ENCODE peak calls at places on chromosomes 7 and 10, in ten cellular contexts. B, S, T, I, L, Y, X, W, R and V are unnamed samples.

GRCh38 chr7:938546-939185 is 15.8 kb downstream of the ADAP1 start:
- DNase-seq in B (no peak), S (no peak), T (no peak), I (no peak), L (no peak), Y (no peak), X (no peak), W (no peak), R (no peak), V (no peak)

GRCh38 chr10:29140991-29141390 is 147.9 kb upstream of the LYZL1 start:
- DNase-seq in B (peak), S (no peak), T (no peak), I (no peak), L (peak), Y (peak), X (peak), W (no peak), R (peak), V (no peak)

GRCh38 chr7:110835209-110835608 is 255.7 kb upstream of the LRRN3 start:
- DNase-seq in B (no peak), S (no peak), T (no peak), I (no peak), L (no peak), Y (no peak), X (no peak), W (no peak), R (no peak), V (no peak)

GRCh38 chr7:132697032-132697431 is 120.8 kb upstream of the PLXNA4 start:
- DNase-seq in B (no peak), S (no peak), T (no peak), I (no peak), L (no peak), Y (no peak), X (no peak), W (no peak), R (no peak), V (no peak)

GRCh38 chr7:139629392-139630082 is 106.1 kb downstream of the CLEC2L start:
- DNase-seq in B (no peak), S (no peak), T (no peak), I (no peak), L (no peak), Y (no peak), X (no peak), W (no peak), R (no peak), V (no peak)

GRCh38 chr7:20998309-20998708 is 211.6 kb upstream of the SP8 start:
- DNase-seq in B (no peak), S (no peak), T (no peak), I (no peak), L (no peak), Y (no peak), X (no peak), W (no peak), R (no peak), V (no peak)

GRCh38 chr10:91247360-91248111 is 27.1 kb downstream of the PCGF5 start:
- DNase-seq in B (peak), S (no peak), T (no peak), I (no peak), L (no peak), Y (no peak), X (peak), W (no peak), R (no peak), V (peak)

GRCh38 chr10:103197177-103197576 is 4.1 kb upstream of the NT5C2 start:
- DNase-seq in B (peak), S (peak), T (peak), I (no peak), L (peak), Y (no peak), X (peak), W (peak), R (no peak), V (peak)

GRCh38 chr10:23351914-23352313 is 7.3 kb upstream of the C10orf67 start:
- DNase-seq in B (peak), S (no peak), T (no peak), I (no peak), L (peak), Y (no peak), X (peak), W (no peak), R (no peak), V (no peak)

GRCh38 chr10:131848741-131849590 is 51.8 kb upstream of the PPP2R2D start:
- DNase-seq in B (no peak), S (no peak), T (no peak), I (peak), L (no peak), Y (no peak), X (no peak), W (no peak), R (peak), V (peak)

GRCh38 chr7:28106316-28106957 is 74.2 kb downstream of the JAZF1 start:
- DNase-seq in B (peak), S (peak), T (peak), I (no peak), L (peak), Y (no peak), X (peak), W (no peak), R (no peak), V (peak)

GRCh38 chr10:132387723-132388210 is 9.2 kb upstream of the PWWP2B start:
- DNase-seq in B (peak), S (peak), T (peak), I (peak), L (no peak), Y (no peak), X (peak), W (peak), R (no peak), V (peak)

GRCh38 chr10:124493191-124493936 is 31.7 kb downstream of the LHPP start:
- DNase-seq in B (no peak), S (no peak), T (no peak), I (no peak), L (no peak), Y (no peak), X (no peak), W (no peak), R (no peak), V (no peak)

GRCh38 chr10:127313996-127314700 is 117.8 kb upstream of the INSYN2A start:
- DNase-seq in B (no peak), S (no peak), T (no peak), I (no peak), L (no peak), Y (no peak), X (no peak), W (no peak), R (no peak), V (no peak)

GRCh38 chr7:130632111-130632510 is 36.4 kb downstream of the COPG2 start:
- DNase-seq in B (peak), S (no peak), T (no peak), I (no peak), L (no peak), Y (peak), X (peak), W (no peak), R (no peak), V (no peak)

GRCh38 chr10:12238821-12239220 is 42.8 kb downstream of the CDC123 start:
- DNase-seq in B (no peak), S (no peak), T (no peak), I (no peak), L (no peak), Y (no peak), X (no peak), W (no peak), R (no peak), V (no peak)

GRCh38 chr7:5695037-5695708 is 86.3 kb downstream of the RNF216 start:
- DNase-seq in B (peak), S (peak), T (no peak), I (no peak), L (peak), Y (no peak), X (peak), W (peak), R (peak), V (no peak)

GRCh38 chr7:73834626-73835191 is 3.9 kb downstream of the CLDN4 start:
- DNase-seq in B (no peak), S (no peak), T (no peak), I (no peak), L (no peak), Y (no peak), X (no peak), W (no peak), R (no peak), V (no peak)

GRCh38 chr7:102463841-102464576 is 654 bp downstream of the ALKBH4 start:
- DNase-seq in B (no peak), S (no peak), T (no peak), I (no peak), L (no peak), Y (no peak), X (no peak), W (no peak), R (no peak), V (no peak)

GRCh38 chr10:13382759-13383753 is 35.0 kb upstream of the SEPHS1 start:
- DNase-seq in B (no peak), S (no peak), T (no peak), I (peak), L (no peak), Y (no peak), X (peak), W (no peak), R (no peak), V (no peak)

GRCh38 chr10:111370101-111370500 is 293.3 kb downstream of the ADRA2A start:
- DNase-seq in B (no peak), S (no peak), T (no peak), I (no peak), L (no peak), Y (no peak), X (no peak), W (no peak), R (no peak), V (no peak)

GRCh38 chr7:5452937-5453540 is 29.4 kb upstream of the TNRC18 start:
- DNase-seq in B (peak), S (peak), T (no peak), I (no peak), L (peak), Y (no peak), X (peak), W (peak), R (no peak), V (no peak)

GRCh38 chr7:21624320-21624719 is 81.5 kb downstream of the DNAH11 start:
- DNase-seq in B (no peak), S (no peak), T (no peak), I (no peak), L (no peak), Y (no peak), X (no peak), W (no peak), R (no peak), V (no peak)

GRCh38 chr7:28138837-28139236 is 41.8 kb downstream of the JAZF1 start:
- DNase-seq in B (no peak), S (no peak), T (no peak), I (no peak), L (no peak), Y (no peak), X (no peak), W (no peak), R (no peak), V (no peak)

GRCh38 chr7:51067757-51068156 is 248.9 kb downstream of the COBL start:
- DNase-seq in B (peak), S (peak), T (peak), I (peak), L (peak), Y (peak), X (peak), W (peak), R (no peak), V (no peak)

GRCh38 chr10:126905776-126906703 is 812 bp downstream of the DOCK1 start:
- DNase-seq in B (peak), S (peak), T (peak), I (peak), L (no peak), Y (no peak), X (peak), W (no peak), R (no peak), V (no peak)

GRCh38 chr10:72308320-72308987 is 34.7 kb downstream of the DDIT4 start:
- DNase-seq in B (peak), S (peak), T (no peak), I (no peak), L (no peak), Y (no peak), X (peak), W (peak), R (no peak), V (peak)

GRCh38 chr7:141072548-141073172 is 1.2 kb upstream of the TMEM178B start:
- DNase-seq in B (peak), S (peak), T (peak), I (peak), L (peak), Y (peak), X (peak), W (peak), R (no peak), V (peak)

GRCh38 chr7:30974605-30975256 is 11.0 kb downstream of the GHRHR start:
- DNase-seq in B (peak), S (peak), T (peak), I (peak), L (no peak), Y (no peak), X (peak), W (peak), R (no peak), V (no peak)

GRCh38 chr7:46220066-46220630 is 299.1 kb upstream of the IGFBP3 start:
- DNase-seq in B (no peak), S (no peak), T (no peak), I (no peak), L (no peak), Y (peak), X (peak), W (no peak), R (no peak), V (no peak)

GRCh38 chr7:80210400-80210799 is 75.8 kb downstream of the GNAI1 start:
- DNase-seq in B (no peak), S (no peak), T (no peak), I (no peak), L (no peak), Y (no peak), X (no peak), W (no peak), R (no peak), V (no peak)

GRCh38 chr7:120554960-120555571 is 282.1 kb downstream of the KCND2 start:
- DNase-seq in B (peak), S (peak), T (no peak), I (peak), L (peak), Y (no peak), X (peak), W (peak), R (no peak), V (no peak)

GRCh38 chr10:91643700-91644099 is 10.8 kb upstream of the PPP1R3C start:
- DNase-seq in B (no peak), S (no peak), T (no peak), I (no peak), L (no peak), Y (no peak), X (no peak), W (no peak), R (no peak), V (no peak)

GRCh38 chr7:94056796-94057207 is 52.6 kb upstream of the BET1 start:
- DNase-seq in B (peak), S (no peak), T (no peak), I (no peak), L (peak), Y (peak), X (peak), W (no peak), R (no peak), V (no peak)

GRCh38 chr10:79310217-79310865 is 36.9 kb upstream of the PPIF start:
- DNase-seq in B (no peak), S (no peak), T (peak), I (no peak), L (no peak), Y (no peak), X (no peak), W (no peak), R (no peak), V (peak)

GRCh38 chr7:98133181-98133580 is 26.5 kb downstream of the LMTK2 start:
- DNase-seq in B (peak), S (no peak), T (no peak), I (no peak), L (no peak), Y (no peak), X (peak), W (no peak), R (no peak), V (no peak)

GRCh38 chr10:124253006-124253405 is 159.6 kb upstream of the CHST15 start:
- DNase-seq in B (no peak), S (no peak), T (no peak), I (no peak), L (no peak), Y (no peak), X (no peak), W (no peak), R (no peak), V (no peak)

GRCh38 chr7:134792968-134793367 is 13.5 kb downstream of the CALD1 start:
- DNase-seq in B (peak), S (peak), T (peak), I (no peak), L (no peak), Y (peak), X (peak), W (no peak), R (peak), V (peak)

GRCh38 chr7:101614939-101615302 is 14.2 kb downstream of the MYL10 start:
- DNase-seq in B (no peak), S (no peak), T (no peak), I (no peak), L (no peak), Y (no peak), X (peak), W (no peak), R (no peak), V (no peak)

DNA sequence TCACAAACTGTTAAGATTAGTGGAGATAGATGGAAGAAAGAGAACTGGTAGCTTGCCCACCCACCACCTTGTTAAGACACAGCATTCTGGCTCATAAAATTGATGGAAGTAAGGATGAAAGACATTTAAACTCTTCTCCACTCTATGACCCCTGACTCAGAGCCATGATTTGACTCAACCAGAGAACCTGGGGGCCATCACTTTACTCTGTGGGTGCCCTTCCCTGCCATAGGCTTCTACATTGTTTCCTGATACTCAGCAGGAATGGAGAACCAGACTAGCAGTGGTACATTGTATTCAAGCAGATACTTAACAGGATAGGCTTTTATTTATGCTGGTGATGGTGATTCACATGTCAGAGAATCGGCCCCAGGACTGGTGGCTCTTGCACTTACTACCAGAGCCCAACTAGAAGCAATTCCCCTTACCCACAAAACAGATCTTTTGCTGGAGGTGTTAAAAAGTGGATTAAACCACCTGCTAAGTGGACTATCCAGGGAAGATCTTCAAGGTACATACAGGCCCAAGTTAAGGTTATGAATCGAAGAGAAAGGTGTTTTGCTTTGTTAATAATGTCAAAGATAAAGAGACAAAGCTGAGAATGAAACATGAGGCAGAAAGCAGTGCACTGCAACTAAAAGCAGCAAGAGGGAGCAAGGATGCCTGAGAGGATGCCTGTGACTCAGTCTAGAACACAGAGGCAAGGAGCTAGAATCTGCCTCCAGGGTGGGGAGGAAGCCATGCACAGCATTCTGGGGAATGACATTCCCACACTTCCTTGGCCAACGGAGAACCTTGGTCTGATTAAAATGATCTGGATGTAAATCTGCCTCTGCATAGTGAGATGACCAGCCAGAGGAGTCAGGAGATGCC is 36.0 kb upstream of the GLI3 start:
- DNase-seq in B (peak), S (no peak), T (no peak), I (no peak), L (no peak), Y (peak), X (peak), W (no peak), R (no peak), V (no peak)
- TF ChIP-seq CTCF in B (peak), S (peak), T (peak), I (no peak), L (peak), Y (peak), X (peak), W (peak), R (peak), V (no peak)

GRCh38 chr10:95290801-95291633 is at the start of gene PDLIM1:
- DNase-seq in B (peak), S (peak), T (peak), I (peak), L (no peak), Y (no peak), X (peak), W (peak), R (peak), V (peak)

GRCh38 chr10:95290446-95290800 is 380 bp downstream of the PDLIM1 start:
- DNase-seq in B (no peak), S (no peak), T (peak), I (no peak), L (no peak), Y (no peak), X (no peak), W (no peak), R (no peak), V (no peak)

GRCh38 chr10:95291634-95292039 is 834 bp upstream of the PDLIM1 start:
- DNase-seq in B (no peak), S (no peak), T (no peak), I (no peak), L (no peak), Y (no peak), X (no peak), W (no peak), R (no peak), V (no peak)

GRCh38 chr10:95289003-95289920 is 1.5 kb downstream of the PDLIM1 start:
- DNase-seq in B (no peak), S (no peak), T (no peak), I (no peak), L (no peak), Y (no peak), X (no peak), W (no peak), R (no peak), V (no peak)

DNA sequence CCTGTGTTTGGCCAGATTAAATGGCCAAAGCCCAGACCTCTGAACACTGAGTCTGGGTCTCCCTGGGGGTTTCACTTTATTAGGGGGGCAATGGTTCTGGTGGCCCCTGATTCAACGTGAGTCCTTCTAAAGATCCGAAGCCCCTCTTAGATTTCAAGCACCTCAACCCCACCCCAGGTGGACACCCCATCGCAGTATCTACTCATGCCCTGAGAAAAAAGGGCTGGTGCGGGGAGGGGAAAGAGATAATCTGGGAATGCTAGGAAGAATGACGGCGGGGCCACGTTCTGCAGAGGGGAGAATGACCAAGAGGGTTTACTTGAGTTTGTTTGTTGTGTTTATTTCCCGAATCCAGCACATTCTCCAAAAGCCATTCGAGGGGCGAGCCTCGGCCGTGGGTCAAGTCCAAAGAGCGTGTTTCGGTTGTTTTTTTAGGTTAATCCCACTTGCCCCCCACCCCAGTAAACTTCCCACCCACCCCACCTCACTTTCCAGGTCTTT is 832 bp downstream of the PDLIM1 start:
- DNase-seq in B (no peak), S (no peak), T (no peak), I (no peak), L (no peak), Y (no peak), X (no peak), W (no peak), R (no peak), V (no peak)
- TF ChIP-seq CTCF in B (no peak), S (no peak), T (no peak), I (no peak), L (no peak), Y (no peak), X (no peak), W (no peak), R (no peak), V (no peak)

GRCh38 chr7:36670585-36671431 is 53.5 kb downstream of the AOAH start:
- DNase-seq in B (peak), S (peak), T (no peak), I (no peak), L (peak), Y (no peak), X (peak), W (no peak), R (peak), V (peak)

GRCh38 chr7:36671432-36671829 is 52.9 kb downstream of the AOAH start:
- DNase-seq in B (no peak), S (no peak), T (no peak), I (no peak), L (no peak), Y (no peak), X (no peak), W (no peak), R (no peak), V (no peak)

GRCh38 chr7:36668080-36668479 is 56.2 kb downstream of the AOAH start:
- DNase-seq in B (no peak), S (no peak), T (no peak), I (no peak), L (no peak), Y (no peak), X (peak), W (no peak), R (no peak), V (no peak)

GRCh38 chr7:36667007-36667406 is 57.3 kb downstream of the AOAH start:
- DNase-seq in B (no peak), S (no peak), T (no peak), I (no peak), L (no peak), Y (peak), X (peak), W (no peak), R (no peak), V (no peak)

GRCh38 chr7:36668750-36669149 is 55.5 kb downstream of the AOAH start:
- DNase-seq in B (no peak), S (no peak), T (no peak), I (no peak), L (no peak), Y (no peak), X (no peak), W (no peak), R (no peak), V (no peak)
- TF ChIP-seq CTCF in B (no peak), S (no peak), T (no peak), I (no peak), L (no peak), Y (no peak), X (no peak), W (no peak), R (no peak), V (no peak)

GRCh38 chr10:44689368-44689767 is 221.8 kb upstream of the TMEM72 start:
- DNase-seq in B (no peak), S (no peak), T (no peak), I (no peak), L (no peak), Y (no peak), X (no peak), W (no peak), R (no peak), V (no peak)
- TF ChIP-seq CTCF in B (peak), S (no peak), T (no peak), I (peak), L (peak), Y (peak), X (no peak), W (no peak), R (peak), V (no peak)